ENCODE peak calls at places on chromosomes 4 and X, in eight cellular contexts. U, W, N, R, O, Y, S and A are unnamed samples.

GRCh38 chr4:39846135-39846534 is 131.6 kb downstream of the PDS5A start:
- DNase-seq in U (peak; percentile 7), W (no peak), N (no peak), R (no peak), O (no peak), Y (no peak), S (no peak), A (no peak)

GRCh38 chr4:8010618-8011017 is 71.0 kb upstream of the AFAP1 start:
- DNase-seq in U (peak; percentile 84), W (peak; percentile 33), N (no peak), R (no peak), O (no peak), Y (no peak), S (no peak), A (peak; percentile 56)

GRCh38 chr4:144611850-144612249 is 34.1 kb upstream of the HHIP start:
- DNase-seq in U (peak; percentile 29), W (no peak), N (peak; percentile 80), R (peak; percentile 12), O (no peak), Y (no peak), S (no peak), A (peak; percentile 11)

GRCh38 chr4:10721616-10722015 is 37.0 kb upstream of the CLNK start:
- DNase-seq in U (no peak), W (no peak), N (no peak), R (no peak), O (no peak), Y (no peak), S (no peak), A (no peak)

GRCh38 chr4:8616831-8617230 is 24.3 kb downstream of the CPZ start:
- DNase-seq in U (no peak), W (no peak), N (no peak), R (no peak), O (no peak), Y (no peak), S (no peak), A (no peak)

GRCh38 chr4:95898226-95898625 is 58.3 kb downstream of the PDHA2 start:
- DNase-seq in U (no peak), W (no peak), N (no peak), R (no peak), O (no peak), Y (no peak), S (no peak), A (no peak)

GRCh38 chr4:109998867-109999303 is 86.2 kb downstream of the EGF start:
- DNase-seq in U (peak; percentile 74), W (no peak), N (no peak), R (peak; percentile 83), O (no peak), Y (no peak), S (no peak), A (no peak)

GRCh38 chrX:115898382-115899001 is 272.1 kb upstream of the AGTR2 start:
- DNase-seq in U (peak; percentile 55), W (peak; percentile 60), N (peak; percentile 86), R (peak; percentile 29), O (no peak), Y (peak; percentile 69), S (peak; percentile 83), A (no peak)

GRCh38 chrX:101407167-101407747 is 468 bp downstream of the GLA start:
- DNase-seq in U (no peak), W (no peak), N (peak; percentile 50), R (peak; percentile 45), O (no peak), Y (no peak), S (no peak), A (no peak)

GRCh38 chr4:157728215-157728614 is 444.6 kb downstream of the GASK1B start:
- DNase-seq in U (no peak), W (no peak), N (no peak), R (no peak), O (no peak), Y (no peak), S (no peak), A (no peak)

GRCh38 chr4:7291372-7292135 is 99.2 kb downstream of the SORCS2 start:
- DNase-seq in U (no peak), W (no peak), N (no peak), R (no peak), O (no peak), Y (no peak), S (no peak), A (peak; percentile 71)

GRCh38 chr4:22427676-22428075 is 88.2 kb downstream of the ADGRA3 start:
- DNase-seq in U (no peak), W (no peak), N (no peak), R (no peak), O (no peak), Y (no peak), S (no peak), A (no peak)

GRCh38 chr4:116362603-116363002 is 722.8 kb downstream of the TRAM1L1 start:
- DNase-seq in U (no peak), W (no peak), N (no peak), R (no peak), O (no peak), Y (no peak), S (no peak), A (no peak)

GRCh38 chrX:39416547-39417262 is 615.4 kb downstream of the MID1IP1 start:
- DNase-seq in U (no peak), W (no peak), N (no peak), R (peak; percentile 24), O (no peak), Y (no peak), S (no peak), A (no peak)

GRCh38 chrX:39869846-39870601 is 227.7 kb downstream of the BCOR start:
- DNase-seq in U (no peak), W (peak; percentile 28), N (no peak), R (no peak), O (peak; percentile 88), Y (peak; percentile 63), S (no peak), A (no peak)

GRCh38 chr4:169222768-169223167 is 48.0 kb downstream of the SH3RF1 start:
- DNase-seq in U (no peak), W (no peak), N (no peak), R (no peak), O (no peak), Y (no peak), S (no peak), A (no peak)

GRCh38 chrX:30910124-30910860 is 21.2 kb upstream of the TAB3 start:
- DNase-seq in U (peak; percentile 6), W (no peak), N (peak; percentile 53), R (peak; percentile 5), O (no peak), Y (no peak), S (no peak), A (no peak)

GRCh38 chr4:140595065-140595464 is 26.3 kb upstream of the UCP1 start:
- DNase-seq in U (no peak), W (no peak), N (peak; percentile 81), R (peak; percentile 73), O (no peak), Y (no peak), S (no peak), A (no peak)

GRCh38 chr4:95701500-95701899 is 138.4 kb upstream of the PDHA2 start:
- DNase-seq in U (no peak), W (no peak), N (no peak), R (no peak), O (no peak), Y (no peak), S (no peak), A (no peak)

GRCh38 chrX:118370921-118371624 is 25.2 kb downstream of the WDR44 start:
- DNase-seq in U (no peak), W (no peak), N (no peak), R (no peak), O (no peak), Y (no peak), S (no peak), A (no peak)

DNA sequence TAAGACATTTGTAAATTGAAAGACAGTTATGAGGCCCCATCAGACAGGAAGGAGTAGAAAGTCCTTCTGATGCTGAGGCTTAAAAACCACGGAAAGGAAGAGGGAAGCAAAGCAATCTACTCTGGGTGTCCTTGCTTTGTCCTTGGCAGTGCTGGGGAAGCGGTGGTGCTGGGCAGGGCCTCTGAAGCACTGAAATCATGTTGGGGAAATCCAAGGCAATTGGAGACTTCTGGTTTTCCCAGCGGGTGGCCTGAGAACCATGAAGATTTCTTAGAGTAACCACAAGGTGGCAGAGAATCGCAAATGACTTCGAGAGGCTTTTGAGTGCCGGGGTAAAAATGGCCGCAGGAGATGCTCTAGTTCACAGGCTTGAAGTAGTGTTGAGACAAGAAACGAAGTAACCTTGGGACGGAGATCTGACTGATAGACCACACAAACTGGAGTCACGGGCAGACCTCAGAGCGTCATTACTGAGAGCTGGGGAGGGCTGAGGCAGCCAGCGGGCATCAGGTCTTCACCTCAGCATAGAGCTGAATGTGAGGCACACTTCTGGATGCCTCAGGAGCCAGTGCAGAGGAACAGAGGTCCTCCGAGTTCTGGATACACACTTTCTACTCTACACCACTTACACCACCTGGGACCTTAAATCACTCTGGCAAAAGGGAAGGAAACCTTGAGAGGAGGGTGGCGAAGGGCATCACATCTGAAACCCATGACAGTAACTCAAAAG is 130.7 kb upstream of the GPRIN3 start:
- DNase-seq in U (peak; percentile 60), W (peak; percentile 34), N (peak; percentile 87), R (peak; percentile 66), O (peak; percentile 58), Y (peak; percentile 21), S (peak; percentile 65), A (no peak)
- H3K27ac ChIP-seq in U (no peak overlapping the region), W (no peak overlapping the region), N (no peak overlapping the region), R (no peak overlapping the region), O (no peak overlapping the region), Y (no peak overlapping the region), S (no peak overlapping the region), A (no peak overlapping the region)

GRCh38 chrX:136689441-136689840 is 41.5 kb downstream of the CD40LG start:
- DNase-seq in U (no peak), W (no peak), N (peak; percentile 52), R (no peak), O (no peak), Y (no peak), S (no peak), A (no peak)
- H3K27ac ChIP-seq in U (no peak overlapping the region), W (no peak overlapping the region), N (no peak overlapping the region), R (no peak overlapping the region), O (peak overlapping the region; percentile 44), Y (peak overlapping the region; percentile 67), S (peak overlapping the region; percentile 60), A (no peak overlapping the region)

DNA sequence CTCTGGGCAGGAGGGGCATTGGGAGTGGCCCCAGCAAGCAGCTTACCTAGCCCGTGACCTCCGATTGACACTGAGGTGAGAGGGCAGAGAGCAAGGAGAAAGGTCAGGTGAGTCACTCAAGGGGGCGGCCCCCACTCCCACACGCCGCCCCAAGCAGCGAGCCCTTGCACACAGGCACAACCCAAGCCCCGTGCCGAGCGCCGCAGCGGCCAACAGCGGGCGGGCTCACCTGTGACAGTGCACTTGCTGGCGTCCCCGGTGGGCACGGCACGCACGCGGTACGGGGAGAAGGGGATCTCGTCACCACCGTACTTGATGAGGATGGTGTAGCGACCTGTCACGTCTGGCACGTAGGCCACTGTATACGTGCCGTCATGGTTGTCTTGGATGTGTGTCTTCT is 17.2 kb downstream of the FLNA start:
- DNase-seq in U (no peak), W (no peak), N (no peak), R (no peak), O (peak; percentile 37), Y (no peak), S (no peak), A (no peak)
- H3K27ac ChIP-seq in U (no peak overlapping the region), W (no peak overlapping the region), N (no peak overlapping the region), R (no peak overlapping the region), O (peak overlapping the region; percentile 21), Y (no peak overlapping the region), S (no peak overlapping the region), A (no peak overlapping the region)

DNA sequence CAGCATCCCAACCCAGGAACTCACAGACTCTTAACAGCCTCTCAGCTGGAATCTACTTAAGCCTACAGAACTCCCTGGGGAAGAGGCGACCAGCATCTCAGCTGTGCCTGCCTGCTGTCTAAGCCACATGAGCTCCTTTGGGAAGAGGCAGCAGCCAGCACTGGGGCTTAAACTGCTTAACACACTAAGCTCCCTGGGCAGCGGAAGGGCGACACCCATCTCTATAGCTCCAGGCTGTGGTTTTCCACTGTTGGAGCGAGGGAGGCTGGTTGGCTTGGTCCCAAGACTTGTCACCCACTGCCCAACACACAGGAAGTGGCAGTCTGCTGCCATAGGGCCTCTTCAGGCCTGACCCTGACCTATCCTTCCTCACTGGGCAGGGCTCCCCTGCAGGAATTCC is 1544.1 kb upstream of the ADGRL3 start:
- DNase-seq in U (no peak), W (no peak), N (peak; percentile 66), R (no peak), O (no peak), Y (no peak), S (no peak), A (no peak)
- H3K27ac ChIP-seq in U (no peak overlapping the region), W (no peak overlapping the region), N (no peak overlapping the region), R (no peak overlapping the region), O (no peak overlapping the region), Y (no peak overlapping the region), S (no peak overlapping the region), A (no peak overlapping the region)